ENCODE peak calls at places on chromosomes 1 and 21, in seven cellular contexts. One of them, this sample, is unnamed.

GRCh38 chr1:230548357-230548756 is 93.9 kb upstream of the COG2 start:
- DNase-seq in nephron progenitor cell: no peak
- DNase-seq in left ventricle myocardium inferior: no peak
- DNase-seq in GM10248: no peak
- DNase-seq in foreskin fibroblast: no peak
- DNase-seq in pancreas: peak
- DNase-seq in B cell: no peak
- DNase-seq in this sample: no peak

GRCh38 chr1:241968618-241969017 is 11.1 kb downstream of the BECN2 start:
- DNase-seq in nephron progenitor cell: no peak
- DNase-seq in left ventricle myocardium inferior: no peak
- DNase-seq in GM10248: no peak
- DNase-seq in foreskin fibroblast: no peak
- DNase-seq in pancreas: no peak
- DNase-seq in B cell: no peak
- DNase-seq in this sample: no peak

GRCh38 chr1:157081717-157082116 is 17.9 kb downstream of the ETV3L start:
- DNase-seq in nephron progenitor cell: no peak
- DNase-seq in left ventricle myocardium inferior: no peak
- DNase-seq in GM10248: no peak
- DNase-seq in foreskin fibroblast: no peak
- DNase-seq in pancreas: no peak
- DNase-seq in B cell: no peak
- DNase-seq in this sample: no peak

GRCh38 chr1:170273556-170274501 is 128.1 kb downstream of the NTMT2 start:
- DNase-seq in nephron progenitor cell: no peak
- DNase-seq in left ventricle myocardium inferior: peak
- DNase-seq in GM10248: no peak
- DNase-seq in foreskin fibroblast: no peak
- DNase-seq in pancreas: no peak
- DNase-seq in B cell: no peak
- DNase-seq in this sample: no peak

GRCh38 chr1:157542676-157543075 is 9.6 kb downstream of the FCRL5 start:
- DNase-seq in nephron progenitor cell: no peak
- DNase-seq in left ventricle myocardium inferior: peak
- DNase-seq in GM10248: no peak
- DNase-seq in foreskin fibroblast: no peak
- DNase-seq in pancreas: peak
- DNase-seq in B cell: no peak
- DNase-seq in this sample: no peak

GRCh38 chr1:5918275-5918649 is 74.0 kb downstream of the NPHP4 start:
- DNase-seq in nephron progenitor cell: no peak
- DNase-seq in left ventricle myocardium inferior: no peak
- DNase-seq in GM10248: no peak
- DNase-seq in foreskin fibroblast: no peak
- DNase-seq in pancreas: no peak
- DNase-seq in B cell: no peak
- DNase-seq in this sample: no peak

GRCh38 chr21:44920694-44921604 is at the start of gene ITGB2:
- DNase-seq in nephron progenitor cell: no peak
- DNase-seq in left ventricle myocardium inferior: peak
- DNase-seq in GM10248: peak
- DNase-seq in foreskin fibroblast: no peak
- DNase-seq in pancreas: no peak
- DNase-seq in B cell: peak
- DNase-seq in this sample: peak

GRCh38 chr21:38114717-38115333 is 142.0 kb upstream of the KCNJ15 start:
- DNase-seq in nephron progenitor cell: no peak
- DNase-seq in left ventricle myocardium inferior: no peak
- DNase-seq in GM10248: no peak
- DNase-seq in foreskin fibroblast: no peak
- DNase-seq in pancreas: no peak
- DNase-seq in B cell: no peak
- DNase-seq in this sample: no peak

GRCh38 chr1:53971718-53972117 is 25.6 kb downstream of the LRRC42 start:
- DNase-seq in nephron progenitor cell: no peak
- DNase-seq in left ventricle myocardium inferior: no peak
- DNase-seq in GM10248: no peak
- DNase-seq in foreskin fibroblast: no peak
- DNase-seq in pancreas: no peak
- DNase-seq in B cell: no peak
- DNase-seq in this sample: no peak

GRCh38 chr1:180571832-180572636 is 13.3 kb downstream of the OVAAL start:
- DNase-seq in nephron progenitor cell: no peak
- DNase-seq in left ventricle myocardium inferior: no peak
- DNase-seq in GM10248: no peak
- DNase-seq in foreskin fibroblast: no peak
- DNase-seq in pancreas: no peak
- DNase-seq in B cell: no peak
- DNase-seq in this sample: no peak

GRCh38 chr1:28783363-28783762 is 28.6 kb upstream of the OPRD1 start:
- DNase-seq in nephron progenitor cell: no peak
- DNase-seq in left ventricle myocardium inferior: no peak
- DNase-seq in GM10248: no peak
- DNase-seq in foreskin fibroblast: no peak
- DNase-seq in pancreas: no peak
- DNase-seq in B cell: no peak
- DNase-seq in this sample: no peak
- TF ChIP-seq CTCF in nephron progenitor cell: no peak
- TF ChIP-seq CTCF in left ventricle myocardium inferior: no peak
- TF ChIP-seq CTCF in GM10248: no peak
- TF ChIP-seq CTCF in foreskin fibroblast: no peak
- TF ChIP-seq CTCF in pancreas: no peak
- TF ChIP-seq CTCF in B cell: no peak
- TF ChIP-seq CTCF in this sample: no peak

DNA sequence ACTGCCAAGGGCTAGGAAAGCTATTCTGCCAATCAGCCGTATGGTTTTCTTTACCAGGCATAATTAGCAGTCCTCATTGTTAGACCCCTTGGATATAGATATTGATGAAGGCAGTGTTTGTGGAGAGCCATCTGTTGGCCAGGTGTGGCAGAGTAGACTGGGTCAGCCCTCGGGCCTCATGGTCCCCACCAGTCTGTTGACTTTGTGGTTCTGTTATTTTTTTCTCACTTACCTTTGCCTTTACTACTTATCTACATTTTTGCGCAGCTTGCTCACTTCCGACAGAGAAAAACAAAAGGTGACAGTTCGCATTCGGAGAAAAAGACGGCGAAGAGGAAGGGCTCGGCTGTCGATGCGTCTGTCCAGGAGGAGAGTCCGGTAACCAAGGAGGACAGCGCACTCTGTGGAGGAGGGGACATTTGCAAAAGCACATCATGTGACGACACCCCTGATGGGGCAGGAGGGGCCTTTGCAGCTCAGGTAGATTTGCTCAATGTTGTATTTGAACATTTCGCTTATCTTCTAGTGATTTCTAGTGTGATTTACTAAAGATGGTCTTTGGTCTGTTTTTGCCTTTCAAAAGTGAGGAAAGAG is 2.3 kb downstream of the PCNT start:
- DNase-seq in nephron progenitor cell: no peak
- DNase-seq in left ventricle myocardium inferior: no peak
- DNase-seq in GM10248: no peak
- DNase-seq in foreskin fibroblast: no peak
- DNase-seq in pancreas: no peak
- DNase-seq in B cell: no peak
- DNase-seq in this sample: no peak
- TF ChIP-seq CTCF in nephron progenitor cell: no peak
- TF ChIP-seq CTCF in left ventricle myocardium inferior: no peak
- TF ChIP-seq CTCF in GM10248: peak
- TF ChIP-seq CTCF in foreskin fibroblast: no peak
- TF ChIP-seq CTCF in pancreas: no peak
- TF ChIP-seq CTCF in B cell: no peak
- TF ChIP-seq CTCF in this sample: no peak

GRCh38 chr21:42310411-42311001 is 4.7 kb downstream of the TFF3 start:
- DNase-seq in nephron progenitor cell: no peak
- DNase-seq in left ventricle myocardium inferior: no peak
- DNase-seq in GM10248: no peak
- DNase-seq in foreskin fibroblast: no peak
- DNase-seq in pancreas: no peak
- DNase-seq in B cell: no peak
- DNase-seq in this sample: no peak
- TF ChIP-seq CTCF in nephron progenitor cell: no peak
- TF ChIP-seq CTCF in left ventricle myocardium inferior: no peak
- TF ChIP-seq CTCF in GM10248: no peak
- TF ChIP-seq CTCF in foreskin fibroblast: no peak
- TF ChIP-seq CTCF in pancreas: no peak
- TF ChIP-seq CTCF in B cell: no peak
- TF ChIP-seq CTCF in this sample: no peak

GRCh38 chr1:215181518-215181917 is 99.0 kb downstream of the KCNK2 start:
- DNase-seq in nephron progenitor cell: no peak
- DNase-seq in left ventricle myocardium inferior: no peak
- DNase-seq in GM10248: no peak
- DNase-seq in foreskin fibroblast: no peak
- DNase-seq in pancreas: no peak
- DNase-seq in B cell: no peak
- DNase-seq in this sample: no peak
- TF ChIP-seq CTCF in nephron progenitor cell: no peak
- TF ChIP-seq CTCF in left ventricle myocardium inferior: no peak
- TF ChIP-seq CTCF in GM10248: no peak
- TF ChIP-seq CTCF in foreskin fibroblast: no peak
- TF ChIP-seq CTCF in pancreas: no peak
- TF ChIP-seq CTCF in B cell: no peak
- TF ChIP-seq CTCF in this sample: no peak

DNA sequence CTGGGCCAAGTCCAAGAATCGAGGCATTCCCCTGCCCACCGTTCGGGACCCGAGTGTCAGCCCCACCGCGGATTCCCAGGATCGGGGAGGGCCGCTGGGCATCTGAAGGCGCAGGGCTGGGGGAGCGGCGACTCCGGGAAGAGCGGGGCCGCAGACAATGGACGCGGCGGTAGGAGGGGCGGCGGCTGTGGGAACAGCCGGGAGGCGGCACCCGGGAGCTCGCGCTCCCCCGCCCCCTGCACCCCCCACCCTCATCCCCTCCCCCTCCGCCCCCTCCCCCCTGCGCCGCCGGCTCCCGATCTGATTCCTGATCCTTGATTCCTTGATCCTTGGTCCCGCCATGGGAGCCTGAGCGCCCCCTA is at the start of gene VANGL2:
- DNase-seq in nephron progenitor cell: peak
- DNase-seq in left ventricle myocardium inferior: peak
- DNase-seq in GM10248: peak
- DNase-seq in foreskin fibroblast: no peak
- DNase-seq in pancreas: peak
- DNase-seq in B cell: peak
- DNase-seq in this sample: peak
- TF ChIP-seq CTCF in nephron progenitor cell: no peak
- TF ChIP-seq CTCF in left ventricle myocardium inferior: no peak
- TF ChIP-seq CTCF in GM10248: no peak
- TF ChIP-seq CTCF in foreskin fibroblast: no peak
- TF ChIP-seq CTCF in pancreas: no peak
- TF ChIP-seq CTCF in B cell: no peak
- TF ChIP-seq CTCF in this sample: no peak

DNA sequence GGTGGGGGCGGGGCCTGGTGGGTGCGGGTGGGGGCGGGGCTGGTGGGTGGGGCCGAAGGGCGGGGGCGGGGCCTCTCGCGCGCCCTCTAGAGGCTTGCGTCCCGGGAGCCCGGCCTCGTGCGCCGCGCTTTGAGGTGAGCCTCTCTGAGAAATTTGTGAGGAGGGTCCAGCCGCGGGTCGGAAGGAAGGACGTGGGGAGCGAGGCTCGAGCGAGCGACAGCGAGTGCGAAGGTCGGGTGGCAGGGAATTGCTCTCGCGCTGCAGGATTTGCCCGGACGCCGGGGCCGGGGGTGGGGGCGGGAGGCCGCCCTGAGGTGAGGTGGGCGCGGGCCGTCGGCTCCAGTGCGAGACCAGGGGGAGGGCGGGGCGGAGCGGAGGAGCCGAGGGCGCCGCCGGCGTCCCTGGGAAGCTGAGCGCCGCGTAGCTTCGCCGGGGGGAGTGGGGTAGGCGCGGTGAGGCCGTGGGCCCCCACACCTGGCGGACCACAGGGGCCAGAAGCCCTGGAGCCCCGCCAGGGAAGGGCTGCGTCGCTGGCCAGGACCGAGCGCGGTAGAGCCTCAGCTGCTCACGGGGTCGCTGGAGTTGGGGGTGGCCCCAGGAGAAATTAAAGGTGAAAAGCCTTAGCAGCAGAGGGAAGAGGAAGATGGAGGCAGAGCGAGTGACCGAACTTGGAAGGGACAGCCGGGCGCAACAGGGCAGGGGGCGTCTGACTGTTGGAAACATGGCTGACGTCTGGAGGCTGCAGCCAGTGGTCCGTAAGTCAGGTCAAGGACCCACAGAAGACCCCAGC is 754 bp upstream of the LSS start:
- DNase-seq in nephron progenitor cell: no peak
- DNase-seq in left ventricle myocardium inferior: no peak
- DNase-seq in GM10248: no peak
- DNase-seq in foreskin fibroblast: no peak
- DNase-seq in pancreas: peak
- DNase-seq in B cell: no peak
- DNase-seq in this sample: no peak
- TF ChIP-seq CTCF in nephron progenitor cell: peak
- TF ChIP-seq CTCF in left ventricle myocardium inferior: peak
- TF ChIP-seq CTCF in GM10248: peak
- TF ChIP-seq CTCF in foreskin fibroblast: peak
- TF ChIP-seq CTCF in pancreas: peak
- TF ChIP-seq CTCF in B cell: peak
- TF ChIP-seq CTCF in this sample: peak

DNA sequence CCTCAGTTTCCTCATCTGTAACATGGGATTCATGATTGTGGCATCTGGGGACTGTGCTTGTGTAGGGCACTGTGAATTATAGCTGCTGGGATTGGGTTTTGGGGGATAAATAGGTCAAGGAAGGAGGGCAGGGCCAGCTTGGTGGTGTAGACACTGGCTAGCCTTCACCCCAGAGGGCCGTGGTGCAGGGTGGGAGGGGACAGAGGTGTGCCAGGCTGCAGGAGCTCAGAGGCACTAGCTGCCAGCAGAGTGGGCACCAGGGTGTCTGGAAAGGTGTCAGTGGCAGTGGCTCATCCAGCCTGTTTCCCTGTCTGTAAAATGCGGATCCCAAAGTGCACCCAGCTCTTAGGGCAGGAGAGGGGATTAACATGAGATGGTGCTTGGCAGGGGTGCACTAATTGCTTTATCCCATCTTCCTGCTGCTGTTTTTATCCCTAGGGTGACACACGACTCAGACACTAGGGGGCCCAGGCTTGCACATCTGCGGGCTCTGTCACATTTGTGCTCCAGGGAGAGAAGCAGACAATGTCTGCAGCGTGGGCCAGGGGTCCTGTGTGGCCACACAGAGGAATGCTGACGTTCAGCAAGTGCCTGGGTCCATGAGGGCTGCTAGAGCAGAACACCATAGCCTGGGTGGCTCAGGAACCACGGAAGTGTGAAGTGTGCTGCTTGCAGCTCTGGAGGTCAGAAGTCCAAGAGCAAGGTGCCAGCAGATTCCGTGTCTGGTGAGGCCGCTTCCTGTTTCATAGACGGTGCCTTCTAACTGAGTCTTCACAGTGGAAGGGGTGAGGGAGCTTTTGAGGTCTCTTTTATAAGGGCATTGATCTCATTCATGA is 19.3 kb downstream of the OBSCN start:
- DNase-seq in nephron progenitor cell: no peak
- DNase-seq in left ventricle myocardium inferior: no peak
- DNase-seq in GM10248: no peak
- DNase-seq in foreskin fibroblast: peak
- DNase-seq in pancreas: no peak
- DNase-seq in B cell: no peak
- DNase-seq in this sample: no peak
- TF ChIP-seq CTCF in nephron progenitor cell: no peak
- TF ChIP-seq CTCF in left ventricle myocardium inferior: no peak
- TF ChIP-seq CTCF in GM10248: no peak
- TF ChIP-seq CTCF in foreskin fibroblast: peak
- TF ChIP-seq CTCF in pancreas: no peak
- TF ChIP-seq CTCF in B cell: no peak
- TF ChIP-seq CTCF in this sample: no peak